ENCODE peak calls at places on chromosomes 6 and 20, in ten cellular contexts. E, Z, B, F, D, C, S, X, U and I are unnamed samples.

GRCh38 chr6:6886160-6886885 is 221.4 kb upstream of the RREB1 start:
- DNase-seq in U (no peak), X (no peak), E (no peak), S (no peak), C (no peak), B (no peak), F (no peak), D (no peak), Z (no peak), I (peak; percentile 3)

GRCh38 chr6:138088307-138088744 is 18.9 kb downstream of the PERP start:
- DNase-seq in Z (no peak), S (no peak), B (no peak), U (no peak), D (no peak), F (no peak), E (no peak), C (peak; percentile 84), X (peak; percentile 42), I (peak; percentile 21)

GRCh38 chr20:4972506-4973251 is 28.6 kb downstream of the SLC23A2 start:
- DNase-seq in D (no peak), Z (no peak), C (peak; percentile 48), E (no peak), U (no peak), X (no peak), B (no peak), S (no peak), F (no peak), I (no peak)

GRCh38 chr6:41358503-41358902 is 23.1 kb downstream of the NCR2 start:
- DNase-seq in U (peak; percentile 3), E (no peak), S (no peak), C (no peak), B (no peak), X (no peak), D (peak; percentile 84), F (no peak), Z (no peak), I (no peak)

GRCh38 chr20:35561268-35561667 is 19.4 kb downstream of the ERGIC3 start:
- DNase-seq in F (no peak), U (peak; percentile 66), S (no peak), B (no peak), E (no peak), C (peak; percentile 46), X (peak; percentile 50), Z (no peak), D (no peak), I (peak; percentile 65)

GRCh38 chr6:72533601-72534000 is 88.3 kb upstream of the KCNQ5 start:
- DNase-seq in C (no peak), B (no peak), D (no peak), Z (no peak), X (no peak), F (no peak), E (no peak), S (no peak), U (no peak), I (no peak)

GRCh38 chr6:167046861-167047495 is 47.8 kb downstream of the CEP43 start:
- DNase-seq in U (no peak), F (no peak), Z (no peak), S (no peak), B (no peak), D (no peak), C (no peak), E (no peak), X (no peak), I (no peak)

GRCh38 chr6:116682334-116682712 is 1.3 kb downstream of the KPNA5 start:
- DNase-seq in E (no peak), U (no peak), C (no peak), D (no peak), B (no peak), F (peak; percentile 31), Z (no peak), X (no peak), S (no peak), I (peak; percentile 61)

GRCh38 chr6:11769816-11770545 is 8.6 kb downstream of the ADTRP start:
- DNase-seq in E (no peak), B (no peak), U (peak; percentile 51), D (no peak), X (no peak), S (peak; percentile 61), C (no peak), F (no peak), Z (no peak), I (no peak)

DNA sequence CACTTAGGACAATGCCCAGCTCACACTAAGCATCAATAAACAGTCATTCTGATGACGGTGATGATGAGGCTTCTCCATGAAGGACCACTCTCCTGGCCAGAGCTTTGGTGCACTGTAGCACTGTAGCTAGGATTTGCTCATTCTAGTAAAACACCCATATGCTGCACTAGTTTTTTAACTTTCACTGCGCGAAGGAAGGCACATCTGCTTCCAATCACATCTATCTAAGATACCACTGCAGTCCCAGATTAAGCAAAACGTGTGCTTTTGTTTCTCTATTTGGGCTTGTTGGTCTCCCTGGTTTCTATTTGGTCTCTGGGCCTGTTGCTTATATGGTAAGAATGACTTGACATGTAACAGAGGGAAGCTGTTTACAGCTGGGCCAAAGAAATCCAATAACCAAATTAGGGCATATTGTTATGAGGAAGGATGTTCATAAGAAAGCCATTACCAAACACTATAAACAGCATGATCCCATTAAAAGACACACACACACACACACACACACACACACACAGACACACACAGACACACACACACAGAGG is 62.4 kb downstream of the FAM229B start:
- DNase-seq in S (no peak), F (no peak), Z (no peak), C (no peak), E (peak; percentile 40), D (no peak), U (no peak), X (no peak), B (no peak), I (no peak)
- H3K4me1 ChIP-seq in S (no peaks in the 10 kb centered on the region), F (peaks cover 1% of the 10 kb centered on the region), Z (peaks cover 17% of the 10 kb centered on the region), C (peaks cover 8% of the 10 kb centered on the region), E (no peaks in the 10 kb centered on the region), D (peaks cover 15% of the 10 kb centered on the region), U (no peaks in the 10 kb centered on the region), X (peaks cover 7% of the 10 kb centered on the region), B (no peaks in the 10 kb centered on the region), I (no peaks in the 10 kb centered on the region)

GRCh38 chr6:108751851-108752732 is 96.1 kb upstream of the ARMC2 start:
- DNase-seq in S (no peak), D (no peak), F (peak; percentile 79), U (no peak), E (no peak), X (no peak), Z (no peak), B (peak; percentile 67), C (no peak), I (no peak)
- TF ChIP-seq POLR2A in S (no peak), D (no peak), F (no peak), U (no peak), E (no peak), X (no peak), Z (no peak), B (no peak), C (no peak), I (no peak)

GRCh38 chr6:46015119-46015968 is at the start of gene CLIC5:
- DNase-seq in B (peak; percentile 41), F (peak; percentile 13), D (no peak), S (peak; percentile 78), E (no peak), U (peak; percentile 65), C (no peak), X (no peak), Z (peak; percentile 89), I (peak; percentile 71)
- H3K4me3 ChIP-seq in B (peak within 1 kb of the TSS; percentile 38), F (peak within 1 kb of the TSS; percentile 34), D (peak within 1 kb of the TSS; percentile 46), S (peak within 1 kb of the TSS; percentile 73), E (peak within 1 kb of the TSS; percentile 25), U (peak within 1 kb of the TSS; percentile 81), C (peak within 1 kb of the TSS; percentile 39), X (peak within 1 kb of the TSS; percentile 65), Z (peak within 1 kb of the TSS; percentile 63), I (peak within 1 kb of the TSS; percentile 59)

GRCh38 chr20:17858450-17859001 is 110.1 kb downstream of the SNX5 start:
- DNase-seq in Z (no peak), S (no peak), C (no peak), D (no peak), E (no peak), X (no peak), U (no peak), B (no peak), F (no peak), I (no peak)
- H3K4me1 ChIP-seq in Z (peaks cover 23% of the 10 kb centered on the region), S (peaks cover 20% of the 10 kb centered on the region), C (peaks cover 4% of the 10 kb centered on the region), D (peaks cover 2% of the 10 kb centered on the region), E (no peaks in the 10 kb centered on the region), X (peaks cover 100% of the 10 kb centered on the region), U (peaks cover 3% of the 10 kb centered on the region), B (peaks cover 24% of the 10 kb centered on the region), F (peaks cover 9% of the 10 kb centered on the region), I (peaks cover 26% of the 10 kb centered on the region)